ENCODE peak calls at places on chromosomes 4 and X, in four cellular contexts. Z is lung, N is stomach, O is IMR-90. I is an unnamed sample.

GRCh38 chr4:7000421-7001176 is 42.6 kb upstream of the TADA2B start:
- DNase-seq in N (no peak), Z (no peak), O (no peak), I (no peak)

GRCh38 chrX:24343719-24344118 is 16.7 kb upstream of the SUPT20HL1 start:
- DNase-seq in Z (no peak), N (no peak), O (no peak), I (no peak)

GRCh38 chr4:154559141-154559841 is 3.5 kb upstream of the FGB start:
- DNase-seq in O (peak), N (no peak), Z (no peak), I (peak)

GRCh38 chr4:71239365-71239764 is 99.5 kb upstream of the SLC4A4 start:
- DNase-seq in N (no peak), Z (no peak), O (peak), I (no peak)

GRCh38 chr4:88735554-88735953 is 37.9 kb upstream of the NAP1L5 start:
- DNase-seq in Z (no peak), O (peak), N (no peak), I (peak)

GRCh38 chr4:156615066-156615514 is 356.5 kb downstream of the PDGFC start:
- DNase-seq in N (no peak), O (peak), Z (no peak), I (peak)

GRCh38 chrX:30735839-30736238 is 82.6 kb downstream of the GK start:
- DNase-seq in Z (peak), N (peak), O (peak), I (peak)

GRCh38 chr4:139740531-139741041 is 75.0 kb downstream of the MGST2 start:
- DNase-seq in N (peak), Z (peak), O (peak), I (peak)

GRCh38 chr4:22129454-22130075 is 181.0 kb upstream of the KCNIP4 start:
- DNase-seq in N (no peak), Z (no peak), O (peak), I (peak)

GRCh38 chr4:175412744-175413143 is 399.3 kb downstream of the GPM6A start:
- DNase-seq in Z (no peak), N (no peak), O (peak), I (peak)

GRCh38 chrX:9912341-9912740 is 54.8 kb upstream of the CLDN34 start:
- DNase-seq in N (no peak), Z (no peak), O (peak), I (no peak)

GRCh38 chr4:136740326-136740725 is 792.0 kb downstream of the PCDH18 start:
- DNase-seq in O (no peak), Z (no peak), N (no peak), I (no peak)
- TF ChIP-seq CTCF in O (no peak), Z (no peak), N (no peak), I (no peak)

DNA sequence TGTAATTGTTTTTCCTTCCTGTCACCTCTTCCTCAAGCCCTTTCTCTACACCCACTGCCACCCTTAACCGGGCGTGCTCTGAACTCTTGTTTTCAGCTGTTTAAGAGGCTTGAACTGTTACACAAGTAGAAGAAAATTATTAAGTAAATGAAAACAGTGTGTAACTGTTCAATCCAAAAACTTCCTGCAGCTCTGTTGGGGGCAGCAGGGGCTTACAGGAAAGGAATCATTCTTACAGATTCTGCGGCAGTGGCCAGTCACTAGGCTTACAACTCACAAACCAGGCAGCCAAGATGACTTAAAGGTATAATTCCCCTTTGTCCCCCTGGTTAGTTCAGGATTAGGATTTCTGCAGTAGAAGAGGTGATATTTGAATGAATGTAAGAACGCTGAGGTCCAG is 70.2 kb upstream of the ETNPPL start:
- DNase-seq in O (peak), N (no peak), Z (no peak), I (no peak)
- TF ChIP-seq CTCF in O (peak), N (no peak), Z (no peak), I (no peak)

GRCh38 chr4:76626686-76627465 is 191.8 kb downstream of the SHROOM3 start:
- DNase-seq in Z (no peak), O (peak), N (no peak), I (no peak)
- TF ChIP-seq CTCF in Z (no peak), O (peak), N (no peak), I (no peak)

GRCh38 chr4:186192068-186192751 is 843 bp downstream of the CYP4V2 start:
- DNase-seq in N (peak), Z (no peak), O (peak), I (peak)

GRCh38 chr4:186189656-186190055 is 1.7 kb upstream of the CYP4V2 start:
- DNase-seq in O (no peak), N (no peak), Z (no peak), I (no peak)

GRCh38 chr4:186191266-186192067 is at the start of gene CYP4V2:
- DNase-seq in Z (peak), O (peak), N (peak), I (peak)

GRCh38 chr4:186188107-186188506 is 3.3 kb upstream of the CYP4V2 start:
- DNase-seq in Z (no peak), N (no peak), O (no peak), I (no peak)

DNA sequence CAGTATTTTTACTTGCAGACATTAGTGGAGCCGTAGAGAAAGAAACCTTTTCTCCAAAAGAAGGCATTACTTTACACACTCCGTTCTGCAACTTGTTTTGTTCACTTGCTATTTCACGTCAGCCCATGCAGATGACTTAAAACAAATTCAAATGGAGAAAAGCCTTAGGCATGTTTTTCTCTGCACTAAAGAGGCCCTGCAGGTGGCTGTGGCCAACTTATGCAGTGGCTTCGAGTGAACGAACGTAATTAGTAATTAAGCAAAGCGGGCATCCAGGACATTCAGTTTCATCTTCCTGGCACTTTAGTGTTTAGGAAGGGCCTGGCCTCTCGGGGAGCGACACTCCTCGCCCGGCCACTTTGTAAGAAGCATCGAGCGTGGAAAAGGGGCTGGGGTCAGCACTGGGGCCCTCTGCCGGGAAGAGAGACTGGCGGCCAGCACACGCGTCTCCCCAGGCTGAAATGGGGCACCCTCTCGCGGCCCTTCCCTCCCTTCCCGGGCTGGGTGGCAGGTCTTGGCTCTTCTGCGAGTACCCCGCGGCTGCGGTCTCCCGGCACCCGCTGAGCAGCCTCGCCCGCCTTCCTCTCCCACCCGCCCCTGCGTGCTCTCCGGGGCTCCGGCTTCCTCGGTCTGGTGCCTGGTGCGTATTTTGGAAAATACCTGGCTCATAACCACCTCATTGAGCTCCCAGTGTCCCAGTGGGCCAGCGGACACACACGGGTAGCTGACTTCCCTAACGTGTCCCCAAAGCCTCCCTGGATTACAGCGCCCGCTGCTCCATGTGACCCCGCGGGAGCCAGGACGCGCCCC is 706 bp upstream of the CYP4V2 start:
- DNase-seq in N (no peak), Z (no peak), O (no peak), I (peak)
- TF ChIP-seq CTCF in N (no peak), Z (no peak), O (no peak), I (peak)

DNA sequence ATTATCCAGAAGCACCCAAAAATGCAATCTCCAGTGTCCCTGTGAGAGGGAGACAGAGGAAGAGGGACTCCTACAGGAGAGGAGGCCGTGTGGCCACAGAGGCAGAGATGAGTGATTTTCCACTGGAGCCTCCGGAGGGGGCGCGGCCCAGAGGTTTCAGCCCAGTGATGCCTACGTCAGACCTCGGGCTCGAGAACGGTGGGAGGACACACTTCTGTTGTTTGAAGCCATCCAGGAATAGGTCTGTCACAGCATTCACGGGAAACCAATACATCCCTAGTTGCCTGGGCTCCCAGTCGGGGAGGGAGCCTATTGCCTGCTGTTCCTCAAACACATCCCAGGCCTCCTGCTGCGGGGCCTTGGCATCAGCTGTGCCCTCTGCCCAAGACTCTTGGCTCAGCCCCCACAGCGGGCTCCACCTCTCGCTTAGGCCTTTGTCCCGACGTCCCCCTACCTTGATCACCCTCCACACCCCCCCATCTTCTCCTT is 39.2 kb upstream of the HMX1 start:
- DNase-seq in O (no peak), N (peak), Z (no peak), I (no peak)
- TF ChIP-seq CTCF in O (no peak), N (no peak), Z (no peak), I (no peak)

GRCh38 chrX:130393451-130394074 is 8.1 kb upstream of the GPR119 start:
- DNase-seq in Z (peak), O (peak), N (peak), I (peak)

DNA sequence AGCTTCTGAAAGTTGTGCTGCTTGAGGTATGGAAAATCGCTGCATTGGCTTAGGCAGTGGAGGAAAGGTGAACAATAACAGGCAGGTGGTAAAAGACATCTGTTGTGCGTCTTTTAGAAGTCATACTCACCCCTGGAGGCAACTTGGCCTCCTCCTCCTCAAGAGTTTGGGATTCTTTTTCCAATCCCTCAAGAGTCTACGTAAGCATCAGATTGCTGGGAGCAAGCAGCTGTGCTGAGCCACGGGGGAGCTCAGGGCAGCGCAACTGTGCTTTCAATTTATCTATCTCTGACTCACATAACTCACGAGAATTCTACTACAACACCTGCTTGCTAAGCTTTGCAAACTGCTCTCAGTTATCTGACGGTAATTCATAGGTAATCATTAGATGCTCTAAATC is 6.4 kb upstream of the RBMX2 start:
- DNase-seq in N (no peak), Z (no peak), O (no peak), I (no peak)
- TF ChIP-seq CTCF in N (no peak), Z (no peak), O (no peak), I (no peak)

GRCh38 chr4:185381794-185382193 is 13.9 kb downstream of the LRP2BP start:
- DNase-seq in O (peak), Z (no peak), N (no peak), I (peak)

GRCh38 chr4:185383451-185383850 is 12.3 kb downstream of the LRP2BP start:
- DNase-seq in N (peak), Z (peak), O (no peak), I (no peak)

GRCh38 chr4:185384061-185384460 is 11.7 kb downstream of the LRP2BP start:
- DNase-seq in O (no peak), N (no peak), Z (no peak), I (no peak)

GRCh38 chr4:185384877-185385465 is 10.8 kb downstream of the LRP2BP start:
- DNase-seq in Z (no peak), N (no peak), O (no peak), I (peak)

DNA sequence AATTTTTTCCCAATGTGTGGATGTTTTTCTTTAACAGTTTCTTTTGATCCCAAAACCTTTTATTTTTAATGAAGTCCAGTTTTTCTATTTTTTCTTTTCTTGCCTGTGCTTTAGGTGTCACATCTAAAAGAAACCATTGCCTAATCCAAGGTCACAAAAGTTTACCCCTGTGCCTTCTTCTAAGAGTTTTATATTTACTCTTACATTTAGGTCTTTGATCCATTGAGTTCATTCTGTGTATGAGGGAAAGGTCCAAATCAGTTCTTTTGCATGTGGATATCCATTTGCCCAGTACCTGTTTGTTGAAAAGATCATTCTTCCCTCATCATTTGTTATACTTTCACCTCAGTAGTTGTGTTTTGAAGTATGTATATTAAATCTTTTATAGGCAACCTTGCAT is 13.0 kb downstream of the LRP2BP start:
- DNase-seq in N (no peak), Z (no peak), O (no peak), I (no peak)
- TF ChIP-seq CTCF in N (no peak), Z (no peak), O (no peak), I (no peak)

GRCh38 chr4:110164251-110164650 is 34.2 kb downstream of the ELOVL6 start:
- DNase-seq in Z (no peak), N (no peak), O (peak), I (peak)

GRCh38 chr4:110164856-110165255 is 33.6 kb downstream of the ELOVL6 start:
- DNase-seq in Z (no peak), O (no peak), N (no peak), I (no peak)

GRCh38 chr4:110160616-110161015 is 37.8 kb downstream of the ELOVL6 start:
- DNase-seq in O (no peak), Z (no peak), N (no peak), I (no peak)

GRCh38 chr4:110165382-110166285 is 32.8 kb downstream of the ELOVL6 start:
- DNase-seq in O (peak), N (no peak), Z (no peak), I (peak)

GRCh38 chr4:110163327-110164070 is 34.9 kb downstream of the ELOVL6 start:
- DNase-seq in Z (no peak), N (no peak), O (peak), I (peak)
- TF ChIP-seq CTCF in Z (no peak), N (no peak), O (peak), I (peak)

GRCh38 chr4:130071746-130072145 is 975.8 kb downstream of the C4orf33 start:
- DNase-seq in O (no peak), N (no peak), Z (no peak), I (no peak)

GRCh38 chr4:130068072-130068471 is 972.1 kb downstream of the C4orf33 start:
- DNase-seq in Z (no peak), N (no peak), O (no peak), I (no peak)

GRCh38 chr4:130077275-130077674 is 981.3 kb downstream of the C4orf33 start:
- DNase-seq in N (no peak), O (no peak), Z (no peak), I (no peak)

GRCh38 chr4:130074096-130074495 is 978.1 kb downstream of the C4orf33 start:
- DNase-seq in N (peak), Z (no peak), O (no peak), I (no peak)

DNA sequence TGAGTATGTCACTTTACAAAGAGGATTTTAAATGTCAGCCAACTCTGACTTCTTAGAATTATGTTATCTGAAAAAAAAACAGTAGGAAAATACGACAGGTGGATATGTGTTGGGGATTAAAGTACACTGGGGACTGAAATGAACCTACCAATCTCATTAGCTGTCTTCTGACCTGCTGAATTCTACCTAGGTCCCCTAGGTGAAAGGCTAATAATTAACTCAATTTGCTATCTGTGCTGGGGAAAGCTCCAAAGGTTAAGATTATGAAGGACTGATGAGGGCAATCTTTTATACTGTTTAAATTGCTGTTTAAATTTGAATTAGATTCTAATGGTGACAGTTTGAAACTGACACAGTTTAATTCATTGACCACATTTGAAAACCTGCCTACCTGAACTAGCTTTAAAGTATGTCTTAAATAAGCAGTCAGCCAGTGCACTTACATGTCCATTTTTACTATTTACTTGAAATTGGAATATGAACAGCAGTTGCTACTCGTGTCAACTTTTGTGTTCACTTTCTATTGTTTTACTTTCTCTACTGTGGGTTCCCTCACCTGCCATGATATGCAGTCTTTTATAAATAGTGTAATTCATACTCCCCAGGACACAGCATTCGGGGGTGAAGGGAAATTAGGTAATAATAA is 977.3 kb downstream of the C4orf33 start:
- DNase-seq in Z (no peak), N (no peak), O (no peak), I (no peak)
- TF ChIP-seq CTCF in Z (no peak), N (no peak), O (no peak), I (no peak)

I was measured in AG10803.